ENCODE peak calls at places on chromosomes 7 and 10, in ten cellular contexts. X is SW480; D is CD4-positive, alpha-beta T cell; F is HTR-8/SVneo; K is NB4; L is cardiac fibroblast; O is stimulated activated CD4-positive, alpha-beta T cell treated with anti-CD3 and anti-CD28 coated beads, Interleukin-12 subunit alpha, Interleukin-12 subunit beta, amount 100 ng/mL, for 4 hours; I is AG04450; N is anterior cingulate cortex; S is IMR-90. Y is an unnamed sample.

GRCh38 chr7:88001744-88002530 is 67.9 kb downstream of the ADAM22 start:
- DNase-seq in X (no peak), D (no peak), F (no peak), K (no peak), L (no peak), O (no peak), I (no peak), N (no peak), S (no peak), Y (no peak)

GRCh38 chr7:88200793-88201192 is 19.0 kb downstream of the SRI start:
- DNase-seq in X (no peak), D (no peak), F (no peak), K (no peak), L (no peak), O (no peak), I (no peak), N (no peak), S (no peak), Y (no peak)

GRCh38 chr10:102208311-102209035 is 17.6 kb upstream of the ELOVL3 start:
- DNase-seq in X (no peak), D (no peak), F (no peak), K (no peak), L (peak), O (no peak), I (no peak), N (no peak), S (peak), Y (no peak)

GRCh38 chr7:117212969-117213877 is 109.6 kb downstream of the WNT2 start:
- DNase-seq in X (peak), D (peak), F (peak), K (peak), L (peak), O (peak), I (no peak), N (peak), S (peak), Y (peak)

GRCh38 chr10:62594093-62594520 is 210.4 kb upstream of the ADO start:
- DNase-seq in X (peak), D (peak), F (no peak), K (peak), L (peak), O (peak), I (no peak), N (peak), S (peak), Y (peak)

GRCh38 chr10:117472872-117473271 is 69.7 kb upstream of the EMX2 start:
- DNase-seq in X (no peak), D (no peak), F (no peak), K (no peak), L (no peak), O (no peak), I (no peak), N (no peak), S (no peak), Y (no peak)

GRCh38 chr10:121092341-121093099 is 241.4 kb downstream of the WDR11 start:
- DNase-seq in X (no peak), D (no peak), F (no peak), K (no peak), L (no peak), O (no peak), I (no peak), N (no peak), S (no peak), Y (no peak)

GRCh38 chr10:125057158-125058001 is 103.0 kb downstream of the CTBP2 start:
- DNase-seq in X (no peak), D (no peak), F (no peak), K (peak), L (peak), O (no peak), I (peak), N (peak), S (peak), Y (peak)

GRCh38 chr10:77582710-77583115 is 54.9 kb downstream of the KCNMA1 start:
- DNase-seq in X (peak), D (no peak), F (peak), K (peak), L (peak), O (no peak), I (no peak), N (no peak), S (peak), Y (peak)

GRCh38 chr7:48454750-48455192 is 283.5 kb downstream of the ABCA13 start:
- DNase-seq in X (no peak), D (no peak), F (no peak), K (no peak), L (no peak), O (no peak), I (no peak), N (no peak), S (no peak), Y (no peak)

GRCh38 chr10:48241301-48241700 is 33.2 kb downstream of the FRMPD2 start:
- DNase-seq in X (no peak), D (no peak), F (no peak), K (no peak), L (no peak), O (no peak), I (no peak), N (no peak), S (no peak), Y (no peak)

Y was measured in hepatocyte.